ENCODE peak calls at places on chromosomes 11 and 22, in eight cellular contexts. F is PC-3, E is OCI-LY7, C is colonic mucosa, B is fibroblast of pulmonary artery, T is AG04450, P is psoas muscle, U is heart right ventricle. K is an unnamed sample.
A peak's percentile ranks its signal among the peaks of the same experiment; 100 is the strongest.

GRCh38 chr22:43670545-43670944 is 141.6 kb downstream of the EFCAB6 start:
- DNase-seq in F (no peak), E (no peak), C (peak; percentile 46), B (no peak), T (no peak), P (no peak), U (no peak), K (no peak)

GRCh38 chr11:61718613-61719302 is 33.7 kb upstream of the MYRF start:
- DNase-seq in F (no peak), E (no peak), C (no peak), B (peak; percentile 56), T (peak; percentile 38), P (no peak), U (peak; percentile 70), K (peak; percentile 64)

GRCh38 chr11:65551572-65552398 is 6.4 kb downstream of the LTBP3 start:
- DNase-seq in F (peak; percentile 71), E (peak; percentile 91), C (peak; percentile 91), B (peak; percentile 29), T (no peak), P (no peak), U (no peak), K (no peak)

GRCh38 chr22:39490135-39490798 is 11.8 kb upstream of the MIEF1 start:
- DNase-seq in F (peak; percentile 69), E (peak; percentile 86), C (peak; percentile 79), B (peak; percentile 77), T (no peak), P (peak; percentile 83), U (peak; percentile 81), K (peak; percentile 62)

GRCh38 chr22:39518124-39518786 is 2.1 kb upstream of the ATF4 start:
- DNase-seq in F (no peak), E (no peak), C (no peak), B (peak; percentile 56), T (no peak), P (no peak), U (no peak), K (no peak)

GRCh38 chr22:36238348-36239149 is 778 bp downstream of the APOL2 start:
- DNase-seq in F (no peak), E (peak; percentile 4), C (peak; percentile 45), B (peak; percentile 26), T (no peak), P (peak; percentile 18), U (no peak), K (no peak)

GRCh38 chr11:28209906-28210305 is 101.7 kb downstream of the METTL15 start:
- DNase-seq in F (no peak), E (no peak), C (no peak), B (no peak), T (no peak), P (no peak), U (no peak), K (no peak)

GRCh38 chr11:122393209-122393850 is 262.2 kb upstream of the UBASH3B start:
- DNase-seq in F (no peak), E (no peak), C (no peak), B (peak; percentile 38), T (no peak), P (no peak), U (no peak), K (no peak)

GRCh38 chr11:113014731-113015455 is 53.7 kb downstream of the NCAM1 start:
- DNase-seq in F (no peak), E (no peak), C (no peak), B (peak; percentile 8), T (no peak), P (peak; percentile 62), U (peak; percentile 67), K (no peak)

GRCh38 chr11:93957553-93957952 is 63.6 kb upstream of the HEPHL1 start:
- DNase-seq in F (no peak), E (no peak), C (no peak), B (no peak), T (no peak), P (no peak), U (no peak), K (no peak)

GRCh38 chr22:43883012-43883661 is 8.7 kb downstream of the PNPLA5 start:
- DNase-seq in F (peak; percentile 80), E (peak; percentile 75), C (peak; percentile 50), B (peak; percentile 69), T (no peak), P (no peak), U (no peak), K (peak; percentile 68)

GRCh38 chr11:45056529-45056928 is 89.9 kb upstream of the PRDM11 start:
- DNase-seq in F (no peak), E (no peak), C (no peak), B (no peak), T (no peak), P (no peak), U (no peak), K (no peak)

DNA sequence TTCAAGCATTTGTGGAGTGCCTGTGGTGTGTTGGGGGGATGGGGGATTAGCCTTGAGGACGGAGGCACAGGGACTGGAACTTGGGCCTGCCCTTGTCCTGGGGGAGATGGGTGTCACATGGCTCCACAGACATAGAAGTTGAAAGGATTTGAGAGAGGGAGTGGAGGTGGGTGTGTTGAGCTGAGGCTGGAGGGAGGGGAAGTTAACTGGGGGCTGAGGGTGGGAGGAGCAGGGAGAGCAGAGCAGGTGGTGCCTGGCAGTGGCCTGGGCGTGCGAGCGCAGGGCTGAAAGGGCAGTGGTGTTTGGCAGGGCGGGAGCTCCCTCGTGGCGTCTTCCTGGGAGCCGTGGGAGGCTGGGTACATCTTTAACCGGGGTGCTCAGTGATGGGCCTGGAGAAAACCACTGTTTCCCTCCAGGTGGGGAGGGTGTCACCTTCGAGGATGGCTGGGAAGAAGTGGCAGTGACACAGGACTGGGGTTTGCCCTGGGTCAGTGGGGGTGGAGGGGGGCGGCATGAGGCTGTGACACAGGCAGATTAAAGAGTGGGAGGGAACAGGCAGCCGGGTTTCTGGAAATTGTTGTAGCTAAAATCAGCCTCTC is 45.5 kb downstream of the AP2A2 start:
- DNase-seq in F (no peak), E (no peak), C (no peak), B (no peak), T (no peak), P (no peak), U (no peak), K (no peak)
- TF ChIP-seq CTCF in F (no peak), E (no peak), C (no peak), B (no peak), T (no peak), P (no peak), U (no peak), K (no peak)

GRCh38 chr11:117230286-117230961 is 1.4 kb downstream of the PCSK7 start:
- DNase-seq in F (peak; percentile 36), E (peak; percentile 69), C (no peak), B (no peak), T (no peak), P (no peak), U (no peak), K (peak; percentile 13)

GRCh38 chr11:117232911-117233409 is 489 bp downstream of the RNF214 start:
- DNase-seq in F (no peak), E (peak; percentile 29), C (no peak), B (no peak), T (no peak), P (peak; percentile 38), U (no peak), K (no peak)

GRCh38 chr11:117230981-117231636 is 764 bp downstream of the PCSK7 start:
- DNase-seq in F (peak; percentile 46), E (peak; percentile 16), C (peak; percentile 82), B (no peak), T (no peak), P (no peak), U (no peak), K (no peak)

GRCh38 chr11:117231637-117232021 is 244 bp downstream of the PCSK7 start:
- DNase-seq in F (no peak), E (no peak), C (no peak), B (no peak), T (no peak), P (no peak), U (no peak), K (no peak)

GRCh38 chr11:117232022-117232878 is at the start of the genes PCSK7 and RNF214:
- DNase-seq in F (peak; percentile 93), E (peak; percentile 88), C (peak; percentile 82), B (peak; percentile 71), T (no peak), P (peak; percentile 83), U (peak; percentile 79), K (peak; percentile 63)
- TF ChIP-seq CTCF in F (peak; percentile 87), E (peak; percentile 83), C (peak; percentile 75), B (peak; percentile 36), T (peak; percentile 64), P (peak; percentile 97), U (peak; percentile 82), K (peak; percentile 76)

DNA sequence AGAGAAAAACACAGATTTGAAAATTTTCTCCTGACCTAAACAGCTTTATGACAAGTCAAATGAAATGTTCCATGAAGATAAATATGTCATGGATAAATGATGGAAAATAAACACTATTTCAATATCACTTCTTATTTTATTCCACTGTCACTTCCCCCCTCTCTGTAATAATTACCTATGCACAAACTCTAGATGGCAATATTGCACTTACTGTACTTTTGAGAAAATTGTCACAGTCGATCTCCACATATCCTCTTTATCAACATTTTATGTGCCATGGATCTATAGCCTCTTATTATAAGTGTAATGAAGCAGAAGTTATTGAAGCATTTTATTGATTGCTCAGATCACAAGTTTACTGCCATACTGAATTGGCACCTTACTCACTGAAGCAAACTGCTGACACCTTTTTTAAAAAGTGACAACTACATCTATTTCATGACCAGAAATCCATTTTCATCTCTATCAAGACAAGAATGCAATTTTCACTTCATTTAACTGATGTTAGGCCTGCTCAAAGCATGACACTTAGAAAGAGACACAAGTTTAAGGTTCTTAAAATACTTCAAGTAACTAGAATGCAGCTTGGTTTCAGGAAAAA is 133.4 kb downstream of the DCDC1 start:
- DNase-seq in F (peak; percentile 42), E (peak; percentile 8), C (no peak), B (peak; percentile 21), T (no peak), P (no peak), U (no peak), K (peak; percentile 10)
- TF ChIP-seq CTCF in F (peak; percentile 68), E (peak; percentile 73), C (no peak), B (peak; percentile 50), T (peak; percentile 31), P (peak; percentile 37), U (no peak), K (peak; percentile 33)

GRCh38 chr11:12013771-12014170 is 5.3 kb upstream of the DKK3 start:
- DNase-seq in F (peak; percentile 19), E (no peak), C (no peak), B (peak; percentile 15), T (no peak), P (no peak), U (no peak), K (no peak)

GRCh38 chr11:12015486-12015885 is 7.1 kb upstream of the DKK3 start:
- DNase-seq in F (no peak), E (no peak), C (no peak), B (no peak), T (no peak), P (no peak), U (no peak), K (no peak)

GRCh38 chr11:12017865-12018453 is 9.5 kb upstream of the DKK3 start:
- DNase-seq in F (no peak), E (no peak), C (no peak), B (peak; percentile 44), T (no peak), P (no peak), U (peak; percentile 30), K (peak; percentile 48)

GRCh38 chr11:12017243-12017678 is 8.8 kb upstream of the DKK3 start:
- DNase-seq in F (no peak), E (no peak), C (no peak), B (peak; percentile 94), T (peak; percentile 36), P (no peak), U (peak; percentile 38), K (peak; percentile 92)

DNA sequence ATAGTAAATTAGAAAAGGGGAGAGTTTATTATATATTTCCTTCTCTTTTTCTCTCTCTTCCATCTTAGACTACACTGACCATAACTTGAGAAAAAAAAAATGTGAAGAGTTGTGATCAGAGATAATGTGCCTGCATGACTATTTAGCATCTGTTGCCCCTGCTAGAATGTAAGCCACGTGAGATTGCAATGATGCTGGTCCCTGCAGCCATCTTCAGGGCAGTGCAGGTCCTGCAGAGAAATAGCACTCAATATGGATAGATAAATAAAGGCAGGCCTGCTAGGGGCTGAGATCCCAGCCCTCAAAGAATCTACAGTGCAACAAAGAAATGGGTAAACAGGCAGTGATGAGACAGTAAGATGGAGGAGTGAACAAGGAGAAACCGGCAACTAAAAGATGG is 7.8 kb upstream of the DKK3 start:
- DNase-seq in F (no peak), E (no peak), C (no peak), B (no peak), T (no peak), P (no peak), U (no peak), K (no peak)
- TF ChIP-seq CTCF in F (peak; percentile 22), E (no peak), C (no peak), B (no peak), T (no peak), P (no peak), U (no peak), K (peak; percentile 30)